ENCODE peak calls at places on chromosomes 4 and X, in five cellular contexts. I is IMR-90, B is A549, V is K562, K is HepG2. Z is an unnamed sample.
A peak's percentile ranks its signal among the peaks of the same experiment; 100 is the strongest.

GRCh38 chr4:1285790-1286553 is 3.7 kb upstream of the MAEA start:
- DNase-seq in B (no peak), K (peak; percentile 50), V (no peak), I (peak; percentile 9), Z (no peak)

GRCh38 chr4:55321707-55322264 is 24.3 kb upstream of the SRD5A3 start:
- DNase-seq in V (peak; percentile 65), B (peak; percentile 25), I (peak; percentile 76), K (peak; percentile 59), Z (peak; percentile 87)

GRCh38 chrX:43970528-43970927 is 2.7 kb downstream of the NDP start:
- DNase-seq in B (no peak), V (no peak), K (no peak), I (peak; percentile 68), Z (no peak)

GRCh38 chrX:72046447-72046846 is 85.3 kb downstream of the RTL5 start:
- DNase-seq in K (no peak), I (no peak), V (no peak), B (no peak), Z (no peak)

GRCh38 chrX:20529711-20530110 is 263.0 kb upstream of the RPS6KA3 start:
- DNase-seq in K (no peak), V (no peak), I (no peak), B (no peak), Z (no peak)

GRCh38 chr4:17347445-17347844 is 164.4 kb downstream of the QDPR start:
- DNase-seq in V (peak; percentile 15), K (peak; percentile 39), I (peak; percentile 19), B (peak; percentile 3), Z (peak; percentile 55)

GRCh38 chr4:61175495-61175894 is 24.6 kb upstream of the ADGRL3 start:
- DNase-seq in B (no peak), K (no peak), V (no peak), I (no peak), Z (no peak)

GRCh38 chr4:78058591-78059523 is 1.7 kb downstream of the FRAS1 start:
- DNase-seq in B (peak; percentile 33), V (no peak), K (peak; percentile 19), I (no peak), Z (peak; percentile 80)

GRCh38 chrX:51002160-51002632 is 91.7 kb downstream of the BMP15 start:
- DNase-seq in V (no peak), K (no peak), B (no peak), I (no peak), Z (no peak)

GRCh38 chr4:166875821-166876220 is 358.5 kb downstream of the SPOCK3 start:
- DNase-seq in V (no peak), B (no peak), K (no peak), I (no peak), Z (no peak)

GRCh38 chr4:15682790-15683495 is 1.3 kb downstream of the FAM200B start:
- DNase-seq in I (peak; percentile 17), K (no peak), B (no peak), V (no peak), Z (no peak)

GRCh38 chr4:128707864-128708263 is 101.6 kb upstream of the JADE1 start:
- DNase-seq in B (no peak), V (no peak), I (peak; percentile 25), K (no peak), Z (no peak)

GRCh38 chrX:153908219-153908875 is 3.9 kb downstream of the AVPR2 start:
- DNase-seq in K (no peak), B (no peak), I (no peak), V (no peak), Z (no peak)

GRCh38 chr4:114615435-114615834 is 16.8 kb downstream of the UGT8 start:
- DNase-seq in I (no peak), K (peak; percentile 6), B (no peak), V (no peak), Z (no peak)

GRCh38 chr4:108492816-108493595 is 127.4 kb upstream of the RPL34 start:
- DNase-seq in B (no peak), I (peak; percentile 11), V (peak; percentile 7), K (peak; percentile 16), Z (peak; percentile 79)

GRCh38 chr4:156771171-156771837 is 200.3 kb downstream of the PDGFC start:
- DNase-seq in K (peak; percentile 36), I (peak; percentile 69), B (no peak), V (no peak), Z (no peak)

GRCh38 chr4:40897557-40898203 is 147.9 kb downstream of the NSUN7 start:
- DNase-seq in V (peak; percentile 79), K (peak; percentile 53), B (peak; percentile 71), I (peak; percentile 51), Z (peak; percentile 43)

GRCh38 chrX:148609766-148610698 is 109.6 kb downstream of the AFF2 start:
- DNase-seq in K (no peak), B (no peak), I (no peak), V (no peak), Z (peak; percentile 7)

GRCh38 chrX:131626681-131627296 is 82.9 kb downstream of the OR13H1 start:
- DNase-seq in B (peak; percentile 15), V (no peak), I (no peak), K (no peak), Z (no peak)

GRCh38 chr4:122914292-122914904 is 8.0 kb downstream of the NUDT6 start:
- DNase-seq in B (no peak), V (no peak), K (peak; percentile 43), I (peak; percentile 68), Z (no peak)

GRCh38 chrX:15790766-15791380 is 589 bp downstream of the ZRSR2 start:
- DNase-seq in B (no peak), V (no peak), K (no peak), I (peak; percentile 6), Z (no peak)

GRCh38 chr4:124931050-124931449 is 218.5 kb upstream of the ANKRD50 start:
- DNase-seq in V (no peak), B (no peak), I (peak; percentile 77), K (no peak), Z (no peak)

GRCh38 chr4:74223801-74224200 is 65.9 kb downstream of the MTHFD2L start:
- DNase-seq in B (no peak), I (peak; percentile 59), V (no peak), K (no peak), Z (no peak)

GRCh38 chr4:107853444-107854325 is 29.0 kb downstream of the SGMS2 start:
- DNase-seq in I (peak; percentile 72), B (peak; percentile 14), V (no peak), K (no peak), Z (no peak)

GRCh38 chr4:3310301-3311094 is 17.7 kb downstream of the RGS12 start:
- DNase-seq in B (no peak), I (no peak), V (no peak), K (no peak), Z (no peak)
- TF ChIP-seq MAFK in B (no peak), I (no peak), V (no peak), K (no peak), Z (no peak)

DNA sequence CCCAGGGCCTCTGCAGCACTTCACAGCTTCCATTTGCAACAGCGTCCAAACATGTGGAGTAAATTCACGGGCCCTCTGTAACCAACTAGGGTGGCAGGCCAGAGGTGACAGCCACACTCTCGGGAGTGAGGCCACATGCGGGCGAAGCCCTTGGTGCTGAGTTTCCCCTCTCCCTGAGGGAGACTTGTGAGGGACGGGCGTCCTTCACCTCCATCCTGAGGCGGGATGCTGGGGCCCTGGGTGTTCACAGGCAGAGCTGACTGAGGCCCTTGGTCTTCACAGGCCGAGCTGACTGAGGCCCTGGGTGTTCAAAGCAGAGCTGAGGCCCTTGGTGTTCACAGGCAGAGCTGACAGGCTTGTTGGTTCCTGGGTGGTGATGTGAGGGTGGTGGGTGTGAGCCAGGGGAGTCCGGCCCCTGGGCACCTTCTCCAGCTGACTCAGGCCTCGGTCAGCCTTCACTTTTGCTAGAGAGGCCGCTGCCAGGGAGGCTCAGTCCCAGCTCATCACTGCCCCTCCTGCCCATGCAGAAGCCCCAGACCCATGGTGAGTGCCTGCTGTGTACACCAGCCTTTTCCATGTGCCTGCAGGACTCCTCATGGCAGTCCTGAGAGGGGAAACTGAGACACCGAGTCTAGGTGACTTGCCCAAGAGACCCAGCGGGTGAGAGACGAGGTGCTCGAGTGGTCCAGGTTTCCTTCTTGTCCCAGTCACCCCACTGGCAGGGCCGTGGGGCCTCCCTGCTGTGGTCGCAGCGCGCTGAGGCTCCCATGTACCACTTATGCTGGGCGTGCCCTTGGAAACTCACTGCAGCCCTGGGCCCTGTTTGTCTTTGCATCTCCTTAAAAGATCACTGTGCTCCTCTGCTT is 8.5 kb downstream of the WFS1 start:
- DNase-seq in V (no peak), B (no peak), I (peak; percentile 6), K (no peak), Z (no peak)
- H3K4me1 ChIP-seq in V (no peaks in the 10 kb centered on the region), B (peaks cover 6% of the 10 kb centered on the region), I (peaks cover 37% of the 10 kb centered on the region), K (peaks cover 67% of the 10 kb centered on the region), Z (no peaks in the 10 kb centered on the region)

GRCh38 chr4:25564836-25565235 is 90.8 kb upstream of the SLC34A2 start:
- DNase-seq in B (no peak), K (no peak), V (no peak), I (no peak), Z (no peak)
- TF ChIP-seq MAFK in B (no peak), K (no peak), V (no peak), I (no peak), Z (no peak)

GRCh38 chr4:184383497-184384055 is 90.8 kb downstream of the IRF2 start:
- DNase-seq in B (peak; percentile 64), V (no peak), K (peak; percentile 27), I (peak; percentile 99), Z (no peak)
- H3K4me1 ChIP-seq in B (peaks cover 21% of the 10 kb centered on the region), V (peaks cover 54% of the 10 kb centered on the region), K (peaks cover 61% of the 10 kb centered on the region), I (peaks cover 27% of the 10 kb centered on the region), Z (peaks cover 36% of the 10 kb centered on the region)

Z was measured in H1.